ENCODE peak calls at places on chromosomes 11 and 22, in ten cellular contexts. W is cardiac muscle cell; Z is PC-3; O is IMR-90; P is CD8-positive, alpha-beta memory T cell; N is pancreas; V is neural progenitor cell; A is effector memory CD4-positive, alpha-beta T cell; I is stomach; M is A549. J is an unnamed sample. For H3K4me1, the result is how much of the 10 kb centered on the place peaks cover.

GRCh38 chr22:49668402-49668801 is 159.3 kb downstream of the BRD1 start:
- DNase-seq in M (no peak), O (no peak), N (no peak), V (no peak), Z (no peak), I (no peak), W (no peak), P (no peak), A (no peak), J (no peak)

GRCh38 chr22:49966716-49967332 is 6.3 kb downstream of the PIM3 start:
- DNase-seq in M (no peak), P (peak), V (peak), I (peak), Z (no peak), N (no peak), W (peak), O (no peak), A (no peak), J (no peak)

GRCh38 chr11:88266157-88266556 is 71.4 kb downstream of the CTSC start:
- DNase-seq in Z (no peak), I (no peak), W (no peak), O (no peak), A (no peak), V (no peak), M (no peak), P (no peak), N (no peak), J (no peak)

GRCh38 chr22:24095816-24096215 is 84.7 kb downstream of the CABIN1 start:
- DNase-seq in Z (no peak), O (no peak), W (no peak), N (no peak), A (no peak), M (no peak), V (no peak), I (no peak), P (no peak), J (no peak)

GRCh38 chr11:36164522-36165250 is 124.5 kb downstream of the COMMD9 start:
- DNase-seq in O (peak), A (no peak), Z (peak), I (no peak), M (no peak), N (no peak), V (no peak), W (no peak), P (no peak), J (no peak)

GRCh38 chr11:2674681-2675131 is 25.1 kb downstream of the KCNQ1OT1 start:
- DNase-seq in A (no peak), Z (no peak), V (peak), I (peak), P (no peak), N (peak), W (no peak), O (no peak), M (no peak), J (no peak)

GRCh38 chr22:46622081-46622521 is 1.9 kb downstream of the GRAMD4 start:
- DNase-seq in A (no peak), O (no peak), M (no peak), N (no peak), V (no peak), W (no peak), Z (no peak), P (no peak), I (no peak), J (no peak)

GRCh38 chr11:2520736-2521035 is 75.9 kb downstream of the KCNQ1 start:
- DNase-seq in Z (no peak), P (peak), O (no peak), I (peak), W (no peak), A (no peak), N (no peak), V (no peak), M (no peak), J (no peak)

GRCh38 chr11:117910525-117910924 is 18.7 kb downstream of the TMPRSS13 start:
- DNase-seq in A (no peak), I (no peak), P (no peak), N (no peak), O (no peak), V (no peak), Z (no peak), M (no peak), W (no peak), J (no peak)

GRCh38 chr11:6629892-6630631 is 10.8 kb upstream of the TPP1 start:
- DNase-seq in O (no peak), P (no peak), I (peak), Z (no peak), M (no peak), W (peak), V (peak), N (no peak), A (no peak), J (no peak)

GRCh38 chr22:37281646-37282384 is 493 bp upstream of the CYTH4 start:
- DNase-seq in A (no peak), M (no peak), W (no peak), P (no peak), N (no peak), O (no peak), Z (no peak), V (no peak), I (no peak), J (no peak)

DNA sequence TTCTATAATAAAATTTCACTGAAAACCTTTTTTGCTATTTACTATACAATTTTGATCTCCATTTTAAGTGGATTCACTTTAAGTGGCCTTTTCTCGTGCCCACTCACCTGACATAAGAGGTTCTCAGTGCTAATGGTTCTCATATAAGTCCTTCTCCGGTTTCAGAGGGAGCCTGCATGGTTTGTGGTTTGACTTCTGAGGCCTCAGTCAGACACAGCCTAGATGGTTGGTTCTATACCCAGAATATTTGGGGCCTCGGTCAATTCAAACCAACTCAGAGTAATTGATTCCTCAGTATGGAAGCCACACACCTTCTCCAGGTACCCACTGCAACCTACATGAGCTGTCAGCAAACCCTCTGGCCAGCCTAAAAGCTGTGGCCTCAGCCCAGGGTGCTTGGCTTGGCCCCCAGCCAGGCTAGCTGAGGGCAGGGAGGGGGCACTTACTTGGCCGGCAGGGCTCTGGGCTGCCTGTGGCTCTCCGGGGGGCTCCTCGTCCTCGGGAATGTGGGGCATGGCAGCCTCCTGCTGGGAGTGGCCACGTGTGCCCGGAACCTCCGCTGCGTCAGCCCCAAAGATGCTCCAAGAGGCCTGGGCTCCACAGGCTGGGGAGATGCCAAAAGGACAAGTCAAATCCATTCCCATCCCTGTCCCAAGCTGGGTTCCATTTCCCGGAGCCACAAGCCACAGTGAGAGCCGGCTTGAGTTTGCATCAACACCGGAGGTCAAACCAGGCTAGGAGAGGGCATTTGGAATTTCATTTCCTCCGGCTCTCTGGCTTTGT is 41.8 kb downstream of the IRAG1 start:
- DNase-seq in W (no peak), A (no peak), P (no peak), O (no peak), Z (no peak), M (no peak), V (no peak), N (no peak), I (no peak), J (no peak)
- H3K4me1 ChIP-seq in W (under half), A (under half), P (under half), O (under half), Z (under half), M (under half), V (under half), N (under half), I (under half), J (under half)

GRCh38 chr11:12765428-12765827 is 91.2 kb downstream of the TEAD1 start:
- DNase-seq in Z (no peak), N (no peak), A (no peak), O (peak), W (no peak), V (no peak), I (no peak), M (no peak), P (no peak), J (no peak)
- H3K4me1 ChIP-seq in Z (under half), N (under half), A (under half), O (under half), W (under half), V (under half), I (under half), M (half or more), P (under half), J (under half)

GRCh38 chr11:72955466-72955865 is 141.3 kb downstream of the ATG16L2 start:
- DNase-seq in O (no peak), V (peak), P (no peak), A (no peak), I (no peak), N (no peak), Z (no peak), M (no peak), W (no peak), J (no peak)
- H3K4me1 ChIP-seq in O (under half), V (under half), P (under half), A (under half), I (under half), N (under half), Z (under half), M (under half), W (under half), J (under half)

GRCh38 chr22:48618326-48618725 is 1209.3 kb downstream of the BRD1 start:
- DNase-seq in V (no peak), W (no peak), M (no peak), I (no peak), P (no peak), A (no peak), O (no peak), N (no peak), Z (no peak), J (no peak)

GRCh38 chr22:48621085-48621484 is 1206.6 kb downstream of the BRD1 start:
- DNase-seq in M (no peak), N (no peak), V (no peak), A (no peak), I (no peak), Z (no peak), O (no peak), W (no peak), P (no peak), J (no peak)

GRCh38 chr22:48616656-48617055 is 1211.0 kb downstream of the BRD1 start:
- DNase-seq in O (no peak), Z (no peak), P (no peak), A (no peak), W (no peak), I (no peak), N (no peak), V (no peak), M (no peak), J (no peak)

GRCh38 chr22:48622891-48623545 is 1204.7 kb downstream of the BRD1 start:
- DNase-seq in A (no peak), P (no peak), W (no peak), N (no peak), I (no peak), O (no peak), V (no peak), Z (no peak), M (no peak), J (no peak)

GRCh38 chr22:48619721-48620120 is 1208.0 kb downstream of the BRD1 start:
- DNase-seq in O (no peak), W (no peak), P (no peak), A (no peak), N (no peak), Z (no peak), V (no peak), M (no peak), I (no peak), J (no peak)
- H3K4me1 ChIP-seq in O (under half), W (under half), P (under half), A (under half), N (under half), Z (under half), V (under half), M (under half), I (under half), J (under half)

DNA sequence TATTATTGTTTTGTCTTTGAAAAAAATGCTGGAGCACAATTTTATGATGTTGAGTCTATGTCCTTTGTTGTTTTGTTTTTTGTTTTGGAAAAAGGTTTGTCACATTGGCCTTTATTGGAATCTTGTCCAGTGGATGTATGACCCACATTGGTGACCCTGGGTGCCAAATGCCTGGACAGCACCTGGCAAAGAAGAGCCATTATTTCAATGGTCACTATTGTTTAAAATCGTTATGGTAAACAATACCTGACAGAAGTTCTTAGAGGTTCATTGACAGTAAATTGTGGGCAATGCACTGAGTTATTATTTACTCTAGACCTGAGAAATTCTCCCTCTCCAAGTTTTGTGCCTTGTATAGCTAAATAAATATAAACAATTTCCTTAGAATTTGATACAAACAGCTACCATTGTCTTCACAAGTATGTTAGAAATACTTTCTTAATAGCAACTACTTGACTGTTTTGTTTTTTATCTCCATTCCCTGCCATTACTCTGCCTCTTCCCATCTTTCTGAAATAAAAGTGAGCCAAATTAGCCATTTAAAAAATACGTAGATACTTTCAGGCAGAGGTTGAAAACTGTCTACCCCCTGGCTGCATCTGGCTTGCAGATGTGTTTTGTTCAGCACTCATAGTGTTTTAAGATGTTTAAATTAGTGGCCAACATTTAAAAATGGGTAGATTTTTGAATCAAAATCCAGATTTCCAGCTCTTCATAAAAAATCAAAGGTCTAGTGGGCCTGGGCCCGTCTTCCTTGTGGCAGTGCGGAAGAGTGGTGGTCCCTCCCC is 39.9 kb downstream of the BMAL1 start:
- DNase-seq in Z (no peak), O (no peak), N (no peak), M (no peak), I (no peak), P (no peak), A (no peak), V (no peak), W (no peak), J (no peak)
- H3K4me1 ChIP-seq in Z (under half), O (under half), N (under half), M (under half), I (under half), P (half or more), A (under half), V (under half), W (under half), J (under half)

GRCh38 chr11:44028816-44029506 is 18.8 kb upstream of the ACCSL start:
- DNase-seq in Z (no peak), W (no peak), N (no peak), V (no peak), A (no peak), P (no peak), O (no peak), M (no peak), I (no peak), J (no peak)

GRCh38 chr11:44030276-44030932 is 17.4 kb upstream of the ACCSL start:
- DNase-seq in M (no peak), I (no peak), A (no peak), N (no peak), Z (no peak), O (peak), W (peak), P (no peak), V (peak), J (no peak)

GRCh38 chr11:44030996-44031395 is 16.8 kb upstream of the ACCSL start:
- DNase-seq in V (no peak), A (no peak), P (no peak), O (no peak), N (no peak), M (no peak), Z (no peak), I (no peak), W (no peak), J (no peak)

GRCh38 chr11:44029507-44029845 is 18.3 kb upstream of the ACCSL start:
- DNase-seq in I (no peak), M (no peak), N (no peak), Z (no peak), A (no peak), O (no peak), V (peak), P (no peak), W (no peak), J (no peak)

DNA sequence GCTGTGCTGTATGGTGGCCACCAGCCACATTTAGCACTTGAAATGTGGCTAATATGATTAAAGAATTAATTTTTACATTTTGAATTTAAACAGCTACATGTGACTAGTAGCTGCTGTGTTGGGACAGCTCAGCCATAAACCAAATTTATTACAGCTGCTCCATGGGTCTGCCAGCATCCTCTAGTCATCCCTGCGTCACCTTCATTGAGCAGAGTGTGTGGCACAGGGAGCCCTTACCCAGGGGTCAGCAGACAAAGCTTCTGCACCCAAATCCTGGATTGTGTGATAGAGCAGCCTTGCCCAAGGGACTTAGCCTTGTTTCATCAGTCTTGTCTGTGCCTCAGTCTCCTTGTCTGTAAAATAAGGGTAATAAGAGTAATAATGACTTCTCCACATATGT is 19.4 kb upstream of the ACCSL start:
- DNase-seq in M (no peak), W (no peak), Z (no peak), I (no peak), V (no peak), A (no peak), P (no peak), N (no peak), O (no peak), J (no peak)
- H3K4me1 ChIP-seq in M (under half), W (under half), Z (under half), I (under half), V (under half), A (under half), P (under half), N (under half), O (under half), J (under half)

DNA sequence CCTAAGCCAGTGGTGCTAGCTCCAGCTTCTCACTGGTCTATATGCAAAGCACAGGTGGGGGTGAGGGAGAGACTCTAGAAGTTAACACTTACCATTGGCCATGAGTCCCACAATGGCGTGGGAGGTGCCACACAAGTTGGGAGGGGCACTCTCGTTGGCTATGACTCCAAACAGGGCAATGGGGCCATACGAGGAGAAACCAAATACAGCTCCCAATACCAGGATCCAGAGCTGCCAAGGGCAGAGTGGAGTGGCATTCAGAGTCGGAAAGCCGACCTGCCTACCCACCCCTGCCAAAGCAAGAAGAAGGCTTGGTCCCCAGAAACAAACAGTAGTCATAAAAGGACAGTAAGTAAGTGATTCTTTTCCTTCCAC is 5.6 kb downstream of the SLC37A4 start:
- DNase-seq in M (no peak), W (no peak), O (no peak), I (no peak), P (no peak), N (no peak), Z (no peak), A (no peak), V (no peak), J (no peak)
- H3K4me1 ChIP-seq in M (under half), W (under half), O (under half), I (under half), P (under half), N (under half), Z (under half), A (under half), V (under half), J (under half)

J was measured in CD4-positive, CD25-positive, alpha-beta regulatory T cell.